ENCODE peak calls at places on chromosomes 11 and 22, in ten cellular contexts. D is B cell; W is nephron progenitor cell; Q is stomach; I is left ventricle myocardium inferior; T is GF-D8; N is pancreas; H is naive thymus-derived CD8-positive, alpha-beta T cell; S is AG09309; P is fibroblast of villous mesenchyme. Y is an unnamed sample.

GRCh38 chr22:24289138-24289537 is 18.5 kb downstream of the SPECC1L start:
- DNase-seq in S (peak; percentile 67), W (no peak), T (no peak), N (no peak), P (peak; percentile 78), I (no peak), D (no peak), Q (no peak), H (no peak), Y (peak; percentile 43)

GRCh38 chr11:113894421-113894996 is 10.1 kb upstream of the HTR3B start:
- DNase-seq in N (no peak), D (no peak), W (no peak), S (no peak), P (no peak), I (no peak), T (no peak), Q (no peak), H (no peak), Y (no peak)

GRCh38 chr22:23550049-23550650 is 29.9 kb downstream of the IGLL1 start:
- DNase-seq in D (no peak), W (no peak), T (no peak), I (no peak), P (no peak), S (no peak), N (no peak), H (peak; percentile 19), Q (no peak), Y (no peak)

GRCh38 chr22:45235851-45236342 is 4.8 kb downstream of the KIAA0930 start:
- DNase-seq in S (no peak), W (no peak), T (no peak), P (no peak), I (no peak), D (peak; percentile 58), N (peak; percentile 63), Q (no peak), H (no peak), Y (no peak)

GRCh38 chr11:16186680-16187079 is 169.7 kb downstream of the SOX6 start:
- DNase-seq in H (no peak), T (no peak), N (no peak), W (no peak), I (no peak), S (no peak), P (no peak), D (no peak), Q (no peak), Y (no peak)

GRCh38 chr22:17695986-17696385 is 57.4 kb downstream of the BCL2L13 start:
- DNase-seq in W (no peak), S (no peak), D (no peak), N (no peak), P (no peak), I (no peak), Q (no peak), H (no peak), T (no peak), Y (no peak)

GRCh38 chr11:33615751-33616150 is 84.9 kb downstream of the C11orf91 start:
- DNase-seq in H (no peak), W (no peak), Q (no peak), T (no peak), S (no peak), I (no peak), P (no peak), N (no peak), D (no peak), Y (no peak)

GRCh38 chr11:32172771-32173170 is 81.9 kb downstream of the RCN1 start:
- DNase-seq in W (peak; percentile 14), H (no peak), P (peak; percentile 3), I (no peak), N (no peak), T (no peak), S (no peak), Q (peak; percentile 43), D (no peak), Y (no peak)

GRCh38 chr22:29080061-29080975 is 7.5 kb downstream of the KREMEN1 start:
- DNase-seq in T (no peak), Q (no peak), H (no peak), D (no peak), S (no peak), P (peak; percentile 54), N (no peak), I (no peak), W (no peak), Y (no peak)

GRCh38 chr11:129980086-129980485 is 22.5 kb downstream of the PRDM10 start:
- DNase-seq in H (no peak), S (no peak), N (no peak), Q (no peak), P (no peak), I (no peak), W (no peak), D (no peak), T (no peak), Y (no peak)

GRCh38 chr11:67002297-67002913 is 20.5 kb upstream of the SYT12 start:
- DNase-seq in T (no peak), S (no peak), Q (no peak), H (peak; percentile 24), W (no peak), P (no peak), I (no peak), N (no peak), D (no peak), Y (no peak)

GRCh38 chr11:4539603-4540219 is 5.3 kb upstream of the OR52M1 start:
- DNase-seq in H (peak; percentile 67), S (peak; percentile 8), D (peak; percentile 44), P (peak; percentile 34), I (peak; percentile 21), W (peak; percentile 69), N (no peak), T (no peak), Q (peak; percentile 73), Y (no peak)

GRCh38 chr11:61963016-61963281 is 4.5 kb downstream of the FTH1 start:
- DNase-seq in N (no peak), S (no peak), W (no peak), I (no peak), D (no peak), P (no peak), Q (no peak), T (no peak), H (no peak), Y (no peak)

GRCh38 chr11:122731500-122731913 is 76.0 kb downstream of the UBASH3B start:
- DNase-seq in D (no peak), H (no peak), T (no peak), S (peak; percentile 67), Q (no peak), N (no peak), I (no peak), P (peak; percentile 95), W (no peak), Y (peak; percentile 84)

Y was measured in skeletal muscle cell.